ENCODE peak calls at places on chromosomes 1 and 21, in six cellular contexts. O is GM23338, D is RWPE2, Z is lower lobe of right lung, L is cardiac muscle cell, S is PC-3. T is an unnamed sample.
A peak's percentile ranks its signal among the peaks of the same experiment; 100 is the strongest.

GRCh38 chr1:154478639-154479038 is 23.4 kb upstream of the TDRD10 start:
- DNase-seq in O (peak; percentile 52), D (no peak), Z (no peak), L (peak; percentile 50), S (peak; percentile 73), T (peak; percentile 34)

GRCh38 chr21:40615503-40616376 is 231.2 kb downstream of the DSCAM start:
- DNase-seq in O (no peak), D (no peak), Z (no peak), L (no peak), S (no peak), T (peak; percentile 51)

GRCh38 chr21:14600569-14601308 is 54.6 kb upstream of the SAMSN1 start:
- DNase-seq in O (no peak), D (no peak), Z (no peak), L (peak; percentile 55), S (no peak), T (no peak)

GRCh38 chr1:150560011-150560438 is 10.8 kb downstream of the ADAMTSL4 start:
- DNase-seq in O (peak; percentile 92), D (no peak), Z (peak; percentile 86), L (peak; percentile 62), S (peak; percentile 81), T (no peak)

GRCh38 chr1:65825736-65826135 is 33.0 kb downstream of the PDE4B start:
- DNase-seq in O (no peak), D (no peak), Z (no peak), L (peak; percentile 44), S (peak; percentile 28), T (peak; percentile 10)

GRCh38 chr1:225875044-225875822 is 6.9 kb downstream of the TMEM63A start:
- DNase-seq in O (no peak), D (no peak), Z (peak; percentile 79), L (no peak), S (peak; percentile 97), T (peak; percentile 83)

GRCh38 chr1:94105501-94105952 is 15.4 kb downstream of the ABCA4 start:
- DNase-seq in O (peak; percentile 40), D (no peak), Z (no peak), L (no peak), S (no peak), T (no peak)

GRCh38 chr1:145845514-145846161 is at the start of gene NUDT17:
- DNase-seq in O (peak; percentile 92), D (peak; percentile 74), Z (peak; percentile 91), L (peak; percentile 81), S (peak; percentile 78), T (peak; percentile 44)

GRCh38 chr1:245788269-245788668 is 633.5 kb downstream of the KIF26B start:
- DNase-seq in O (no peak), D (no peak), Z (no peak), L (peak; percentile 95), S (peak; percentile 63), T (peak; percentile 81)

GRCh38 chr1:13628711-13629110 is 45.1 kb downstream of the PDPN start:
- DNase-seq in O (no peak), D (no peak), Z (no peak), L (no peak), S (peak; percentile 92), T (peak; percentile 63)

GRCh38 chr1:246510147-246511030 is 3.3 kb upstream of the SMYD3 start:
- DNase-seq in O (no peak), D (no peak), Z (no peak), L (no peak), S (no peak), T (no peak)

GRCh38 chr1:81254560-81254959 is 546.2 kb upstream of the ADGRL2 start:
- DNase-seq in O (peak; percentile 81), D (no peak), Z (no peak), L (peak; percentile 27), S (peak; percentile 23), T (peak; percentile 8)

GRCh38 chr1:11857164-11857853 is 1.4 kb downstream of the NPPB start:
- DNase-seq in O (no peak), D (no peak), Z (no peak), L (no peak), S (no peak), T (no peak)

GRCh38 chr21:32452641-32453040 is 40.1 kb downstream of the EVA1C start:
- DNase-seq in O (no peak), D (no peak), Z (no peak), L (no peak), S (no peak), T (no peak)

GRCh38 chr1:79874289-79874688 is 867.8 kb upstream of the ADGRL4 start:
- DNase-seq in O (no peak), D (no peak), Z (no peak), L (peak; percentile 56), S (no peak), T (no peak)

GRCh38 chr1:32786856-32787255 is 30.3 kb downstream of the YARS1 start:
- DNase-seq in O (no peak), D (no peak), Z (no peak), L (peak; percentile 39), S (peak; percentile 38), T (no peak)

GRCh38 chr1:56414728-56415224 is 164.6 kb downstream of the PLPP3 start:
- DNase-seq in O (no peak), D (no peak), Z (no peak), L (no peak), S (peak; percentile 95), T (peak; percentile 85)

GRCh38 chr1:237139732-237140131 is 97.7 kb downstream of the RYR2 start:
- DNase-seq in O (no peak), D (no peak), Z (no peak), L (no peak), S (no peak), T (no peak)

GRCh38 chr1:39149509-39149908 is 55.0 kb upstream of the MACF1 start:
- DNase-seq in O (no peak), D (no peak), Z (no peak), L (no peak), S (no peak), T (no peak)

GRCh38 chr1:23322770-23323169 is 21.3 kb downstream of the HNRNPR start:
- DNase-seq in O (no peak), D (no peak), Z (no peak), L (no peak), S (no peak), T (no peak)

GRCh38 chr1:53334781-53335180 is 6.9 kb upstream of the LRP8 start:
- DNase-seq in O (no peak), D (no peak), Z (no peak), L (no peak), S (no peak), T (no peak)

GRCh38 chr1:93878501-93878888 is 511 bp downstream of the DNTTIP2 start:
- DNase-seq in O (peak; percentile 36), D (no peak), Z (peak; percentile 77), L (peak; percentile 18), S (peak; percentile 76), T (peak; percentile 72)

GRCh38 chr1:30378991-30379581 is 344.3 kb downstream of the MATN1 start:
- DNase-seq in O (no peak), D (no peak), Z (no peak), L (peak; percentile 96), S (no peak), T (peak; percentile 21)

DNA sequence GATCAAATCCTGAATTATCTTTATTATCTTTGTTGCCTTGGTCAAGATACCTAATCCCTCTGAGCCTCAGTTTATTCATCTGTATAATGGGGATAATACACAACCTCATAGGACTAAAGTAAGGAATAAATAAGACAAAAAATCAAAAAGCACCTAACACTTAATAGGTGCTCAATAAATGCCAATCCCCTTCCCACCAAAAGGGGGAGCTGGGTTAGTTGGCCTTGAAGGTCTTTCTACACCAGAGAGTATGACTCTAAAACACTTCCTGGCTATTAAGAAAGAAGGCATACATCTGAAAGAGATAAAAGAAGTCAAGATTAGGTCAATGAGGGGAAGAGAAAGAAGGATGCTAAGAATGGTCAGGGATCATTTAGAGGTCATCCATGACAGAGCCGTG is 11.1 kb downstream of the VSIG8 start:
- DNase-seq in O (peak; percentile 52), D (no peak), Z (no peak), L (no peak), S (no peak), T (no peak)
- TF ChIP-seq CTCF in O (peak; percentile 55), D (peak; percentile 23), Z (no peak), L (peak; percentile 31), S (peak; percentile 44), T (no peak)

DNA sequence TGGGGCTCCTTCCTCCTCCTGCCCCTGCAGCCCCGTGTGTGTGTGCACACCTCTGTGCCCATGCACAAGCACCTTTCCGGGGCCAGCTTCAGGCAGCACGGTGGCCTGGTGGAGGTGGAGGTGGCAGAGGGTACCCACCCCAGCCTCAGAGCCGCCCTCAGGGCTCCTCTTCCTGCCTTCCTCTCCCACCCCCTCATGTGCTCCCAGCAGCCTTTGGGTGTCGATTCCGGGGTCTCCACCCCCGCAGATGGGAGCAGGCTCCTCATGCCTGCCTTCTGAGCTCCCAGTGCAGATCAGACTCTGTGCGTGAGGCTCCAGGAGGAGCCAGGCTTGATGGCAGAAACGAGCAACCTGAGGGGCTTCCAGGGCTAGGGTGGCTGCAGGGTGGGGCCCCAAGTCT is 29.2 kb upstream of the PLCH2 start:
- DNase-seq in O (no peak), D (no peak), Z (no peak), L (no peak), S (no peak), T (no peak)
- H3K4me3 ChIP-seq in O (no peak overlapping the region), D (no peak overlapping the region), Z (no peak overlapping the region), L (no peak overlapping the region), S (no peak overlapping the region), T (no peak overlapping the region)

GRCh38 chr1:10836726-10837125 is 40.3 kb upstream of the CASZ1 start:
- DNase-seq in O (peak; percentile 49), D (no peak), Z (no peak), L (no peak), S (no peak), T (no peak)
- H3K27me3 ChIP-seq in O (no peaks in the 10 kb centered on the region), D (no peaks in the 10 kb centered on the region), Z (peaks cover 22% of the 10 kb centered on the region), L (no peaks in the 10 kb centered on the region), S (no peaks in the 10 kb centered on the region), T (no peaks in the 10 kb centered on the region)

GRCh38 chr1:208479435-208479834 is 235.3 kb upstream of the PLXNA2 start:
- DNase-seq in O (no peak), D (no peak), Z (no peak), L (no peak), S (no peak), T (no peak)

GRCh38 chr1:208475449-208475848 is 231.3 kb upstream of the PLXNA2 start:
- DNase-seq in O (no peak), D (no peak), Z (no peak), L (peak; percentile 37), S (peak; percentile 18), T (peak; percentile 43)

GRCh38 chr1:208476825-208477170 is 232.6 kb upstream of the PLXNA2 start:
- DNase-seq in O (no peak), D (no peak), Z (no peak), L (no peak), S (no peak), T (no peak)

DNA sequence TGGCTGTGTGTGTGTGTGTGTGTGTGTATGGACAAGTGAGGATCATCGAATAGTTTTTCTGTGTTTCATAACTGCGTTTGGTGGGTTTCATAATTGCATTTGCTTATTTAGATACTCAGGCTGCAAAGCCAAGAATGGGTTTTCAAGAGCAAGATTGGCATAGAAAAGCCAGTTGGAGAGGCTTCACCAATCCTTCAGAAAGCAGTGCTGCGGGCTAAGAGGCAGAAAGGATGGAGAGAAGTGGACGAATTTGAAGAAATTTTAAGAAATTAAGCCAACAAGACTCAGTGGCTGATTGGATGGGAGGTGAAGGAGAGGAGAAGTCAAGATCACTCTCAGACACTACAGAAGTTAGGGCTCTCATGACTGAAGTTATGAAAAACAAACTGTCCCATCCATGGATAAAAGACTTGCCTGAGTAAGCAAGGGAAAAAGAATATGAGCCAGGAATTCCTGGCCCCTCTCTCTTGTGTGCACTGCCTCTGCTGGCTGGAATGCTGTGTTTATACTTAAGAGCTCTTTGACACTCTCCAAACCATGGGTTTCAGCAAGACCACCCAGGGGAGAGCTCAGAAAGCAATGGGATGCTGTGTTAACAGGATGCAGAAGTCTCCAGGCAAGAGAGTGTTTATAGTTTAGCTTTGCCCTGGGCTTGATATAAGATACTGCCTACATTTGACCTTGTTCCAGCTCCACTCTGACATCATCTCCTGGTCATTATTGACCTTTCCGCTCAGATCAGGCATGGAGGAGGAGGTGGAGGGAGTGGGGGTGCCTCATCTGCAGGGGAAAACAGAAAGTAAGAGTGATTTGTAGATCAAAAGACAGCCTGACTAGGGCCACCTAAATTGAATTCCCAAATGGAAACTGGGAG is 232.0 kb upstream of the PLXNA2 start:
- DNase-seq in O (peak; percentile 86), D (no peak), Z (no peak), L (peak; percentile 9), S (peak; percentile 30), T (no peak)
- TF ChIP-seq CTCF in O (peak; percentile 69), D (no peak), Z (peak; percentile 27), L (peak; percentile 16), S (peak; percentile 54), T (peak; percentile 5)